ENCODE peak calls at places on chromosomes 7 and 10, in six cellular contexts. One of them, this sample, is unnamed.

GRCh38 chr7:151780626-151781025 is 96.3 kb downstream of the PRKAG2 start:
- DNase-seq in GM12892: no peak
- DNase-seq in H1: no peak
- DNase-seq in K562: no peak
- DNase-seq in GM12878: no peak
- DNase-seq in HepG2: no peak
- DNase-seq in this sample: no peak

GRCh38 chr10:62081322-62081945 is 179.9 kb downstream of the ARID5B start:
- DNase-seq in GM12892: no peak
- DNase-seq in H1: no peak
- DNase-seq in GM12878: no peak
- DNase-seq in HepG2: no peak
- DNase-seq in K562: no peak
- DNase-seq in this sample: no peak

GRCh38 chr10:73159038-73159648 is 8.7 kb downstream of the ECD start:
- DNase-seq in H1: peak; percentile 3
- DNase-seq in K562: peak; percentile 70
- DNase-seq in GM12878: peak; percentile 30
- DNase-seq in GM12892: peak; percentile 25
- DNase-seq in HepG2: peak; percentile 59
- DNase-seq in this sample: no peak

GRCh38 chr10:48465860-48466521 is 138.9 kb downstream of the ARHGAP22 start:
- DNase-seq in K562: no peak
- DNase-seq in GM12878: no peak
- DNase-seq in H1: no peak
- DNase-seq in HepG2: no peak
- DNase-seq in GM12892: no peak
- DNase-seq in this sample: no peak

GRCh38 chr10:67936416-67936815 is 52.0 kb downstream of the SIRT1 start:
- DNase-seq in H1: no peak
- DNase-seq in GM12892: no peak
- DNase-seq in GM12878: no peak
- DNase-seq in HepG2: no peak
- DNase-seq in K562: no peak
- DNase-seq in this sample: no peak

GRCh38 chr10:21517983-21518628 is 7.4 kb downstream of the SKIDA1 start:
- DNase-seq in H1: no peak
- DNase-seq in GM12892: no peak
- DNase-seq in K562: no peak
- DNase-seq in GM12878: no peak
- DNase-seq in HepG2: no peak
- DNase-seq in this sample: no peak

GRCh38 chr7:985915-986741 is 3.1 kb downstream of the CYP2W1 start:
- DNase-seq in K562: peak; percentile 57
- DNase-seq in H1: no peak
- DNase-seq in GM12892: no peak
- DNase-seq in HepG2: no peak
- DNase-seq in GM12878: no peak
- DNase-seq in this sample: no peak

GRCh38 chr10:20922461-20922860 is 25.4 kb upstream of the NEBL start:
- DNase-seq in GM12878: no peak
- DNase-seq in HepG2: no peak
- DNase-seq in K562: no peak
- DNase-seq in H1: no peak
- DNase-seq in GM12892: no peak
- DNase-seq in this sample: no peak

GRCh38 chr7:65477326-65477725 is 103.7 kb downstream of the ZNF92 start:
- DNase-seq in GM12892: no peak
- DNase-seq in HepG2: peak; percentile 25
- DNase-seq in GM12878: no peak
- DNase-seq in K562: peak; percentile 67
- DNase-seq in H1: peak; percentile 39
- DNase-seq in this sample: no peak

GRCh38 chr7:134502463-134502862 is 24.9 kb upstream of the AKR1B10 start:
- DNase-seq in H1: no peak
- DNase-seq in K562: no peak
- DNase-seq in GM12878: no peak
- DNase-seq in HepG2: no peak
- DNase-seq in GM12892: no peak
- DNase-seq in this sample: no peak

GRCh38 chr10:36048236-36048635 is 406.1 kb upstream of the FZD8 start:
- DNase-seq in GM12892: no peak
- DNase-seq in K562: no peak
- DNase-seq in GM12878: no peak
- DNase-seq in H1: no peak
- DNase-seq in HepG2: no peak
- DNase-seq in this sample: no peak

GRCh38 chr7:134823400-134823799 is 44.0 kb downstream of the CALD1 start:
- DNase-seq in GM12892: no peak
- DNase-seq in K562: no peak
- DNase-seq in GM12878: no peak
- DNase-seq in HepG2: no peak
- DNase-seq in H1: no peak
- DNase-seq in this sample: no peak

GRCh38 chr10:8302565-8302964 is 248.1 kb downstream of the GATA3 start:
- DNase-seq in K562: no peak
- DNase-seq in GM12878: no peak
- DNase-seq in H1: no peak
- DNase-seq in GM12892: no peak
- DNase-seq in HepG2: no peak
- DNase-seq in this sample: no peak

GRCh38 chr7:100603697-100604077 is 1.5 kb downstream of the PCOLCE start:
- DNase-seq in GM12878: no peak
- DNase-seq in H1: no peak
- DNase-seq in GM12892: no peak
- DNase-seq in K562: no peak
- DNase-seq in HepG2: no peak
- DNase-seq in this sample: no peak

GRCh38 chr10:103781329-103782061 is 73.9 kb downstream of the SH3PXD2A start:
- DNase-seq in GM12878: no peak
- DNase-seq in H1: no peak
- DNase-seq in HepG2: peak; percentile 78
- DNase-seq in K562: no peak
- DNase-seq in GM12892: no peak
- DNase-seq in this sample: no peak

GRCh38 chr10:131011936-131012640 is 299.4 kb downstream of the TCERG1L start:
- DNase-seq in K562: no peak
- DNase-seq in GM12892: no peak
- DNase-seq in H1: no peak
- DNase-seq in HepG2: no peak
- DNase-seq in GM12878: no peak
- DNase-seq in this sample: no peak

GRCh38 chr10:112967200-112967599 is 17.2 kb downstream of the TCF7L2 start:
- DNase-seq in GM12892: no peak
- DNase-seq in K562: no peak
- DNase-seq in GM12878: no peak
- DNase-seq in H1: no peak
- DNase-seq in HepG2: no peak
- DNase-seq in this sample: no peak

GRCh38 chr10:116263870-116264269 is 9.1 kb downstream of the GFRA1 start:
- DNase-seq in GM12878: no peak
- DNase-seq in H1: no peak
- DNase-seq in HepG2: no peak
- DNase-seq in GM12892: no peak
- DNase-seq in K562: no peak
- DNase-seq in this sample: no peak

GRCh38 chr10:132884691-132885271 is 57.6 kb downstream of the CFAP46 start:
- DNase-seq in K562: no peak
- DNase-seq in GM12892: no peak
- DNase-seq in H1: no peak
- DNase-seq in GM12878: no peak
- DNase-seq in HepG2: no peak
- DNase-seq in this sample: no peak

GRCh38 chr7:25752967-25753791 is 398.8 kb upstream of the NFE2L3 start:
- DNase-seq in GM12892: no peak
- DNase-seq in HepG2: no peak
- DNase-seq in K562: no peak
- DNase-seq in H1: no peak
- DNase-seq in GM12878: no peak
- DNase-seq in this sample: no peak

GRCh38 chr7:1571261-1571650 is 1.4 kb upstream of the PSMG3 start:
- DNase-seq in GM12892: no peak
- DNase-seq in H1: no peak
- DNase-seq in HepG2: peak; percentile 35
- DNase-seq in GM12878: no peak
- DNase-seq in K562: no peak
- DNase-seq in this sample: no peak

GRCh38 chr7:27192546-27193334 is 7.2 kb downstream of the HOXA13 start:
- DNase-seq in GM12878: no peak
- DNase-seq in HepG2: no peak
- DNase-seq in GM12892: no peak
- DNase-seq in K562: no peak
- DNase-seq in H1: no peak
- DNase-seq in this sample: no peak

GRCh38 chr10:3749597-3750351 is 35.2 kb downstream of the KLF6 start:
- DNase-seq in HepG2: peak; percentile 31
- DNase-seq in K562: no peak
- DNase-seq in GM12878: no peak
- DNase-seq in GM12892: no peak
- DNase-seq in H1: no peak
- DNase-seq in this sample: no peak
- TF ChIP-seq POLR2AphosphoS5 in HepG2: no peak
- TF ChIP-seq POLR2AphosphoS5 in K562: no peak
- TF ChIP-seq POLR2AphosphoS5 in GM12878: no peak
- TF ChIP-seq POLR2AphosphoS5 in GM12892: no peak
- TF ChIP-seq POLR2AphosphoS5 in H1: no peak
- TF ChIP-seq POLR2AphosphoS5 in this sample: no peak

GRCh38 chr7:4042402-4042801 is 639.7 kb upstream of the FOXK1 start:
- DNase-seq in GM12878: no peak
- DNase-seq in K562: no peak
- DNase-seq in H1: no peak
- DNase-seq in GM12892: no peak
- DNase-seq in HepG2: no peak
- DNase-seq in this sample: no peak
- TF ChIP-seq POLR2A in GM12878: no peak
- TF ChIP-seq POLR2A in K562: no peak
- TF ChIP-seq POLR2A in H1: no peak
- TF ChIP-seq POLR2A in GM12892: no peak
- TF ChIP-seq POLR2A in HepG2: no peak
- TF ChIP-seq POLR2A in this sample: no peak

GRCh38 chr10:77403761-77404160 is 233.8 kb downstream of the KCNMA1 start:
- DNase-seq in HepG2: no peak
- DNase-seq in H1: no peak
- DNase-seq in GM12892: no peak
- DNase-seq in GM12878: no peak
- DNase-seq in K562: peak; percentile 27
- DNase-seq in this sample: no peak
- TF ChIP-seq TAF1 in HepG2: no peak
- TF ChIP-seq TAF1 in H1: no peak
- TF ChIP-seq TAF1 in GM12892: no peak
- TF ChIP-seq TAF1 in GM12878: no peak
- TF ChIP-seq TAF1 in K562: no peak
- TF ChIP-seq TAF1 in this sample: no peak

DNA sequence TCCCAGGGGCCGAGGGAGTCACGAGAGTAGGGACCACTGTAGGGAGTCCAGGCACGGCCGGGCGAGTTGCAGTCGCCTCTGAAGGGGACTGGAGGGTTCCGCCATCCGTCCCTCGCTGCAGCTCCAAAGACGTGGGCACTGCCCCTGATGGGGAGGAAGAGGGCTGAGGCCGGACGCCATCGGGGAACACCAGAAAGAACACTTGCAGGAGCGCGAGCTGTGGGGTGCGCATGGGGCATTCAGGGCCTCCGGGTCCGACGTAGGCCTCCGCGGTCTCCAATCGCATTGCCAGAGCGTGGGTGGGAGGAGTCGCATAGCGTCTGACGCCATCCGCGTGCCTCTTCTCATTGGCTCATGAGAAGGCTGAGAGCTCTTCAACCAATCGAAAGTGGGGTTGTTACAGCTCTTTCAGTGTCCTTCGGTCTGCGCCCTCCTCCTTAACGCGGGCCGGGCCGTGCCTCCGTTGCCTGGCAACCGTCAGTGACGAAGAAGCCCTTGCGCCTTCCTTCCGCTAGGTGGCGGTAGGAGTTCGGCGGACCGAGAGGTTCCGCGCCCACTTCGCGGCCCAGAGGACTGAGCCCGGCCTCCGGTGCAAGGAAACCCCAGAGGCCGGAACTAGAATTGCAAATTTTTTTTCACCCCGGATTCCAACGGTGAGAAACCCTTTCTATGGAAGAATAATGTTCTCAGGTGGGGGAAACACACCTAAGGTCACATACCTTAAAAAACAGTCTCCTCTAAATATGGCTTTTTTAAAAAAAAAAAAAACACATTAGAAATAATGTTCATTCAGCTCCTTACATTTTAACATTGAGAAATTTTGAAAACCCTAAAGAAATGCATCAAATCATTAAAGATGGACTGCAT is at the start of gene TCTN3:
- DNase-seq in H1: peak; percentile 97
- DNase-seq in K562: peak; percentile 98
- DNase-seq in GM12878: peak; percentile 100
- DNase-seq in GM12892: peak; percentile 89
- DNase-seq in HepG2: peak; percentile 99
- DNase-seq in this sample: peak; percentile 86
- TF ChIP-seq POLR2AphosphoS5 in H1: peak; percentile 97
- TF ChIP-seq POLR2AphosphoS5 in K562: peak; percentile 23
- TF ChIP-seq POLR2AphosphoS5 in GM12878: peak; percentile 83
- TF ChIP-seq POLR2AphosphoS5 in GM12892: peak; percentile 82
- TF ChIP-seq POLR2AphosphoS5 in HepG2: peak; percentile 88
- TF ChIP-seq POLR2AphosphoS5 in this sample: peak; percentile 86

DNA sequence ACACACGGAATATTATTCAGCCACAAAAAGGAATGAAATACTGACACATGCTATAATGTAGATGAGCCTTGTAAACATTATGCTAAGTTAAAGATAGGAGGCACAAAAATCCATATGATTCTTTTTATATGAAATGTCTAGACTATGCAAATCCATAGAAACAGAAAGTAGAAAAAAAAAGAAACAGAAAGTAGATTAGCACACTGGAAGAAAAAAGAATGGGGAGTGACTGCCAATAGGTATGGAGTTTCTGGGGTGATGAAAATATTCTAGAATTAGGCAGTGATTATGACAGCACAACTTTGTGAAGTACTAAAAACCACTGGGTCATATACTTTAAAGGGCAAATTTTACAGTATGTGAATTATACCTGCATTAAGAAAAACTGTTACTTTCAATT is 13.3 kb downstream of the HERPUD2 start:
- DNase-seq in HepG2: no peak
- DNase-seq in GM12878: no peak
- DNase-seq in GM12892: no peak
- DNase-seq in H1: no peak
- DNase-seq in K562: no peak
- DNase-seq in this sample: no peak
- TF ChIP-seq POLR2A in HepG2: no peak
- TF ChIP-seq POLR2A in GM12878: no peak
- TF ChIP-seq POLR2A in GM12892: no peak
- TF ChIP-seq POLR2A in H1: no peak
- TF ChIP-seq POLR2A in K562: no peak
- TF ChIP-seq POLR2A in this sample: no peak

GRCh38 chr7:132750056-132750455 is 173.8 kb upstream of the PLXNA4 start:
- DNase-seq in HepG2: no peak
- DNase-seq in GM12892: no peak
- DNase-seq in K562: no peak
- DNase-seq in GM12878: no peak
- DNase-seq in H1: no peak
- DNase-seq in this sample: no peak
- TF ChIP-seq TAF1 in HepG2: no peak
- TF ChIP-seq TAF1 in GM12892: no peak
- TF ChIP-seq TAF1 in K562: no peak
- TF ChIP-seq TAF1 in GM12878: no peak
- TF ChIP-seq TAF1 in H1: no peak
- TF ChIP-seq TAF1 in this sample: no peak

This sample was measured in GM12891.